ENCODE peak calls at places on chromosomes 3 and 15, in nine cellular contexts. G, C, V, T, X, A, D, W and K are unnamed samples.

GRCh38 chr3:129552287-129553050 is 9.5 kb downstream of the H1-8 start:
- DNase-seq in G (no peak), C (no peak), V (no peak), T (no peak), X (peak), A (no peak), D (no peak), W (peak), K (no peak)

GRCh38 chr15:67548532-67548852 is 6.0 kb downstream of the MAP2K5 start:
- DNase-seq in G (no peak), C (no peak), V (no peak), T (no peak), X (no peak), A (no peak), D (no peak), W (no peak), K (no peak)

GRCh38 chr15:74725241-74725774 is at the start of gene CYP1A1:
- DNase-seq in G (no peak), C (no peak), V (peak), T (peak), X (peak), A (no peak), D (peak), W (no peak), K (peak)

GRCh38 chr15:52078197-52078875 is 34.2 kb downstream of the BCL2L10 start:
- DNase-seq in G (no peak), C (no peak), V (peak), T (no peak), X (no peak), A (no peak), D (no peak), W (no peak), K (no peak)

GRCh38 chr3:13414040-13414729 is 5.9 kb downstream of the NUP210 start:
- DNase-seq in G (no peak), C (no peak), V (peak), T (peak), X (peak), A (no peak), D (no peak), W (no peak), K (no peak)

GRCh38 chr3:66302288-66302687 is 81.5 kb downstream of the SLC25A26 start:
- DNase-seq in G (no peak), C (no peak), V (no peak), T (no peak), X (no peak), A (no peak), D (no peak), W (no peak), K (no peak)

GRCh38 chr15:59294961-59295741 is 77.5 kb downstream of the MYO1E start:
- DNase-seq in G (peak), C (no peak), V (peak), T (no peak), X (no peak), A (peak), D (no peak), W (no peak), K (no peak)

GRCh38 chr15:101070502-101071273 is 151.5 kb downstream of the LRRK1 start:
- DNase-seq in G (peak), C (peak), V (peak), T (no peak), X (no peak), A (peak), D (no peak), W (no peak), K (peak)

GRCh38 chr15:38041576-38041975 is 107.1 kb downstream of the TMCO5A start:
- DNase-seq in G (peak), C (no peak), V (peak), T (no peak), X (no peak), A (no peak), D (no peak), W (no peak), K (no peak)

GRCh38 chr3:148464246-148464645 is 233.5 kb upstream of the AGTR1 start:
- DNase-seq in G (no peak), C (no peak), V (peak), T (no peak), X (no peak), A (no peak), D (no peak), W (no peak), K (no peak)

GRCh38 chr3:110026421-110026820 is 689.1 kb upstream of the DPPA4 start:
- DNase-seq in G (no peak), C (no peak), V (no peak), T (no peak), X (no peak), A (no peak), D (no peak), W (no peak), K (no peak)

GRCh38 chr3:18445421-18446066 is 20.4 kb upstream of the SATB1 start:
- DNase-seq in G (no peak), C (no peak), V (no peak), T (peak), X (no peak), A (no peak), D (no peak), W (no peak), K (peak)

GRCh38 chr3:158659454-158660237 is 12.8 kb downstream of the LXN start:
- DNase-seq in G (peak), C (no peak), V (peak), T (peak), X (peak), A (peak), D (peak), W (peak), K (peak)

GRCh38 chr3:47661121-47661752 is 82.6 kb upstream of the CSPG5 start:
- DNase-seq in G (peak), C (no peak), V (no peak), T (no peak), X (no peak), A (no peak), D (no peak), W (no peak), K (no peak)

GRCh38 chr3:156743859-156744258 is 69.5 kb downstream of the TIPARP start:
- DNase-seq in G (no peak), C (no peak), V (no peak), T (no peak), X (no peak), A (no peak), D (no peak), W (no peak), K (peak)

GRCh38 chr3:132432639-132433038 is 15.3 kb downstream of the DNAJC13 start:
- DNase-seq in G (no peak), C (no peak), V (peak), T (no peak), X (no peak), A (peak), D (no peak), W (no peak), K (no peak)

GRCh38 chr15:50415752-50416404 is 8.3 kb upstream of the USP8 start:
- DNase-seq in G (no peak), C (no peak), V (peak), T (no peak), X (no peak), A (no peak), D (no peak), W (no peak), K (peak)

GRCh38 chr3:87053548-87053947 is 62.6 kb upstream of the VGLL3 start:
- DNase-seq in G (no peak), C (no peak), V (no peak), T (no peak), X (no peak), A (no peak), D (no peak), W (no peak), K (no peak)

GRCh38 chr3:128435058-128435457 is 31.6 kb downstream of the DNAJB8 start:
- DNase-seq in G (no peak), C (no peak), V (no peak), T (no peak), X (no peak), A (no peak), D (no peak), W (no peak), K (peak)

GRCh38 chr3:37546876-37547275 is 314.8 kb upstream of the CTDSPL start:
- DNase-seq in G (peak), C (no peak), V (no peak), T (no peak), X (peak), A (peak), D (no peak), W (no peak), K (peak)

GRCh38 chr3:181442066-181442465 is 269.7 kb upstream of the SOX2 start:
- DNase-seq in G (no peak), C (no peak), V (no peak), T (no peak), X (no peak), A (no peak), D (no peak), W (no peak), K (no peak)

GRCh38 chr15:71171195-71171594 is 55.9 kb downstream of the THSD4 start:
- DNase-seq in G (no peak), C (no peak), V (no peak), T (no peak), X (no peak), A (no peak), D (no peak), W (no peak), K (no peak)

GRCh38 chr3:4071481-4072184 is 231.5 kb upstream of the SETMAR start:
- DNase-seq in G (no peak), C (peak), V (no peak), T (no peak), X (peak), A (no peak), D (peak), W (no peak), K (peak)

GRCh38 chr15:72375501-72375845 is 341 bp downstream of the HEXA start:
- DNase-seq in G (no peak), C (peak), V (no peak), T (no peak), X (no peak), A (no peak), D (no peak), W (no peak), K (peak)

GRCh38 chr3:15523660-15524417 is 2.3 kb upstream of the COLQ start:
- DNase-seq in G (no peak), C (no peak), V (no peak), T (no peak), X (no peak), A (no peak), D (no peak), W (no peak), K (peak)

GRCh38 chr15:77024273-77025065 is 29.5 kb downstream of the PSTPIP1 start:
- DNase-seq in G (peak), C (peak), V (peak), T (peak), X (no peak), A (no peak), D (peak), W (peak), K (peak)

GRCh38 chr15:60179786-60180391 is 175.8 kb downstream of the FOXB1 start:
- DNase-seq in G (peak), C (peak), V (no peak), T (peak), X (peak), A (peak), D (peak), W (no peak), K (peak)

GRCh38 chr3:34364345-34364744 is 565.9 kb downstream of the PDCD6IP start:
- DNase-seq in G (peak), C (peak), V (no peak), T (no peak), X (peak), A (no peak), D (no peak), W (no peak), K (peak)

GRCh38 chr3:38579551-38580449 is 69.7 kb downstream of the SCN5A start:
- DNase-seq in G (no peak), C (no peak), V (no peak), T (no peak), X (no peak), A (no peak), D (no peak), W (no peak), K (no peak)